ENCODE peak calls at places on chromosomes 6 and 20, in four cellular contexts. D, C, T and Y are unnamed samples.

GRCh38 chr6:126210398-126211075 is 129.4 kb upstream of the CENPW start:
- DNase-seq in D (no peak), C (no peak), T (no peak), Y (no peak)

GRCh38 chr6:164151762-164152161 is 737.2 kb downstream of the QKI start:
- DNase-seq in D (no peak), C (no peak), T (no peak), Y (no peak)

GRCh38 chr6:46838033-46838432 is 44.8 kb downstream of the MEP1A start:
- DNase-seq in D (no peak), C (no peak), T (no peak), Y (no peak)

GRCh38 chr6:166029506-166029905 is 138.1 kb downstream of the TBXT start:
- DNase-seq in D (no peak), C (no peak), T (peak; percentile 8), Y (no peak)

GRCh38 chr6:56096946-56097345 is 150.4 kb downstream of the COL21A1 start:
- DNase-seq in D (no peak), C (no peak), T (no peak), Y (no peak)

GRCh38 chr6:157056275-157056674 is 267.0 kb downstream of the TMEM242 start:
- DNase-seq in D (no peak), C (no peak), T (no peak), Y (no peak)

GRCh38 chr20:6851136-6851535 is 83.7 kb downstream of the BMP2 start:
- DNase-seq in D (no peak), C (no peak), T (no peak), Y (no peak)

GRCh38 chr20:42024653-42025052 is 406.5 kb upstream of the CHD6 start:
- DNase-seq in D (no peak), C (no peak), T (no peak), Y (no peak)

GRCh38 chr6:122696079-122696478 is 83.4 kb upstream of the FABP7 start:
- DNase-seq in D (no peak), C (no peak), T (no peak), Y (no peak)

GRCh38 chr20:54000262-54000661 is 70.1 kb downstream of the BCAS1 start:
- DNase-seq in D (no peak), C (no peak), T (no peak), Y (no peak)

GRCh38 chr6:90885611-90886056 is 298.8 kb upstream of the MAP3K7 start:
- DNase-seq in D (no peak), C (no peak), T (no peak), Y (no peak)

GRCh38 chr6:112429226-112429625 is 82.1 kb downstream of the RFPL4B start:
- DNase-seq in D (no peak), C (no peak), T (no peak), Y (no peak)

GRCh38 chr20:14288341-14289330 is 48.8 kb downstream of the FLRT3 start:
- DNase-seq in D (no peak), C (no peak), T (no peak), Y (no peak)

GRCh38 chr6:35258858-35259193 is 709 bp upstream of the ZNF76 start:
- DNase-seq in D (peak; percentile 67), C (no peak), T (no peak), Y (no peak)

GRCh38 chr6:142331075-142331551 is 29.3 kb downstream of the ADGRG6 start:
- DNase-seq in D (no peak), C (no peak), T (no peak), Y (no peak)

GRCh38 chr6:65113581-65113980 is 593.4 kb downstream of the EYS start:
- DNase-seq in D (no peak), C (no peak), T (no peak), Y (no peak)

GRCh38 chr6:43021270-43022047 is at the start of gene RRP36:
- DNase-seq in D (peak; percentile 88), C (peak; percentile 70), T (no peak), Y (peak; percentile 85)

GRCh38 chr6:124994648-124995047 is 32.4 kb downstream of the RNF217 start:
- DNase-seq in D (no peak), C (no peak), T (no peak), Y (no peak)

GRCh38 chr6:130943738-130944137 is 116.5 kb downstream of the SMLR1 start:
- DNase-seq in D (no peak), C (no peak), T (no peak), Y (no peak)

GRCh38 chr6:143200035-143200770 is 139.5 kb downstream of the AIG1 start:
- DNase-seq in D (no peak), C (peak; percentile 4), T (no peak), Y (no peak)

GRCh38 chr6:86715676-86716075 is 221.7 kb upstream of the HTR1E start:
- DNase-seq in D (no peak), C (no peak), T (no peak), Y (no peak)

GRCh38 chr6:72621243-72622093 is at the start of gene KCNQ5:
- DNase-seq in D (peak; percentile 47), C (no peak), T (no peak), Y (no peak)

GRCh38 chr20:42572320-42573016 is 617.2 kb downstream of the PTPRT start:
- DNase-seq in D (no peak), C (no peak), T (no peak), Y (no peak)

GRCh38 chr20:40189621-40190020 is 499.4 kb downstream of the MAFB start:
- DNase-seq in D (no peak), C (no peak), T (no peak), Y (no peak)

GRCh38 chr20:19777981-19778380 is 19.9 kb downstream of the RIN2 start:
- DNase-seq in D (no peak), C (no peak), T (no peak), Y (no peak)

GRCh38 chr20:24779166-24779565 is 169.9 kb upstream of the CST7 start:
- DNase-seq in D (no peak), C (no peak), T (no peak), Y (no peak)

GRCh38 chr6:125781307-125781868 is 9.4 kb upstream of the NCOA7 start:
- DNase-seq in D (no peak), C (no peak), T (no peak), Y (no peak)

GRCh38 chr20:41162396-41162795 is 25.1 kb downstream of the PLCG1 start:
- DNase-seq in D (no peak), C (no peak), T (no peak), Y (no peak)

GRCh38 chr6:34513628-34514027 is 42.5 kb downstream of the SPDEF start:
- DNase-seq in D (peak; percentile 55), C (no peak), T (no peak), Y (no peak)

GRCh38 chr6:80541186-80541585 is 434.7 kb downstream of the BCKDHB start:
- DNase-seq in D (no peak), C (no peak), T (no peak), Y (no peak)

GRCh38 chr6:1346556-1347186 is 34.8 kb downstream of the FOXQ1 start:
- DNase-seq in D (no peak), C (no peak), T (no peak), Y (no peak)

GRCh38 chr20:57308451-57309410 is 20.9 kb upstream of the SPO11 start:
- DNase-seq in D (no peak), C (no peak), T (no peak), Y (no peak)

DNA sequence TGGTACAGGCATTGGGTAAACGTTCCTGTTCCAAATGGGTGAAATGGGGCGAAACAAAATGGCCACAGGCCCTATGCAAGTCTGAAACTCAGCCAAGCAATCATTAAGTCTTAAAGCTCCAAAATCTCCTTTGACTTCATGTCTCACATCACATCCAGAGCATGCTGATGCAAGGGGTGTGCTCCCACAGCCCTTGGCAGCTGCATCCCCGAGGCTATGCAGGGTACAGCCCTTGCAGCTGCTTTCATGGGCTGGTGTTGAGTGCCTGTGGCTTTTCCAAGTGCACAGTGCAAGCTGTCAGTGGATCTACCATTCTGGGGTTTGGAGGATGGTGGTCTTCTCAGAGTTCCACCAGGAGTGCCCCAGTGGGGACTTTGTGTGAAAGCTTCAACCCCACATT is 270.0 kb upstream of the CDYL start:
- DNase-seq in D (no peak), C (no peak), T (no peak), Y (no peak)
- TF ChIP-seq SPI1 in D (no peak), C (no peak), T (no peak), Y (no peak)

DNA sequence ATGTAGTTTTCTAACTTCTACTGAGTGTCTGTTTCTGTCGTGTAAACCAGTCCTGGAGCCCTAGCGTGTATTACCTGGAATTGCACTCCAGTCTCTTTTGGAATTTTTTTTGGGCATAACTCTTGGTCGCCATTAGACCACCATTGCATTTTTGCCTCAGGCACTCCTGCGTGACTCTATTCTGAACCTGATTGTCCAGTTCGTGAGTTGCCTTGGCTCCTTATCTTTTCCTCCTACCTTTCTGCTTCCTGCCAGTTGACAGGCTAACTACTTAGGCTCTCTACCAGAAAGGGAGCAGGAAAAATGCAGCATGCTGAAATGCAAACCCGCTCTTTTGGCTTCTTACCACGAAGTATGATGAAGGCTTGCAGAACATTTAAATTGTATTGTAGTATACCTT is 490.9 kb upstream of the SOX4 start:
- DNase-seq in D (no peak), C (no peak), T (no peak), Y (no peak)
- TF ChIP-seq POLR2AphosphoS5 in D (no peak), C (no peak), T (no peak), Y (no peak)

GRCh38 chr20:22402550-22402949 is 181.8 kb downstream of the FOXA2 start:
- DNase-seq in D (no peak), C (no peak), T (no peak), Y (no peak)
- TF ChIP-seq SPI1 in D (no peak), C (no peak), T (no peak), Y (no peak)

DNA sequence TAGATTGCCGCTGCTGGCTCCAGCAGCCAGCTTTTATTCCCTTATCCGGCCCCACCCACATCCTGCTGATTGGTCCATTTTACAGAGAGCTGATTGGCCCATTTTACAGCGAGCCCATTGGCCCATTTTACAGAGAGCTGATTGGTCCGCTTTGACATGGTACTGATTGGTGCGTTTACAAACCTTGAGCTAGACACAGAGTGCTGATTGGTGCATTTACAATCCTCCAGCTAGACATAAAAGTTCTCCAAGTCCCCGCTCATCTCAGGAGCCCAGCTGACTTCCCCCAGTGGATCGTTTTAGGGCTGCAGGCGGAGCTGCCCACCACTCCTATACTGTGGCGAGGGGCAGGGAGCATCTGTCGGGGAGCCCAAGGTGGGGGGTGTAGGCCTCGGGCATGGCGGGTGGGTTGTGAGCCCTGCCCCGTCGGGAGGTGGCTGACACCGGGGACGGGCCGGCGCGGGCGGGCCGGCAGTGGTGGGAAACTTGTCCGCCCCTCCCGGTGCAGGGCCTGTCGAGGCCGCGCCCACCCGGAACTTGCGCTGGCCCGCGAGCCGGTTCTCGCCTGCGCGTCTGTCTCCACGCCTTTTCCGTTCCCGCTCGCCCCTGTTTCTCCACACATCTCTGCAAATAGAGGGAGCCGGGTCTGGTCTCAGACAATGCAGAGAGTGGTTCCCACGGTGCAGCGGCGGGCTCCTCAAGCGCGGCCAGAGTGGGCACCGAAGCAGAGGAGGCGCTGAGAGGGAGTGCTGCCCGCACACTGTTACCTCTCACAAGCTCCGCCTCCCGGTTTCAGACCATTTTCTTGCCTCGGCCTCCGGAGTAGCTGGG is 86.1 kb upstream of the STMND1 start:
- DNase-seq in D (no peak), C (no peak), T (no peak), Y (no peak)
- TF ChIP-seq POLR2AphosphoS5 in D (no peak), C (no peak), T (no peak), Y (no peak)

DNA sequence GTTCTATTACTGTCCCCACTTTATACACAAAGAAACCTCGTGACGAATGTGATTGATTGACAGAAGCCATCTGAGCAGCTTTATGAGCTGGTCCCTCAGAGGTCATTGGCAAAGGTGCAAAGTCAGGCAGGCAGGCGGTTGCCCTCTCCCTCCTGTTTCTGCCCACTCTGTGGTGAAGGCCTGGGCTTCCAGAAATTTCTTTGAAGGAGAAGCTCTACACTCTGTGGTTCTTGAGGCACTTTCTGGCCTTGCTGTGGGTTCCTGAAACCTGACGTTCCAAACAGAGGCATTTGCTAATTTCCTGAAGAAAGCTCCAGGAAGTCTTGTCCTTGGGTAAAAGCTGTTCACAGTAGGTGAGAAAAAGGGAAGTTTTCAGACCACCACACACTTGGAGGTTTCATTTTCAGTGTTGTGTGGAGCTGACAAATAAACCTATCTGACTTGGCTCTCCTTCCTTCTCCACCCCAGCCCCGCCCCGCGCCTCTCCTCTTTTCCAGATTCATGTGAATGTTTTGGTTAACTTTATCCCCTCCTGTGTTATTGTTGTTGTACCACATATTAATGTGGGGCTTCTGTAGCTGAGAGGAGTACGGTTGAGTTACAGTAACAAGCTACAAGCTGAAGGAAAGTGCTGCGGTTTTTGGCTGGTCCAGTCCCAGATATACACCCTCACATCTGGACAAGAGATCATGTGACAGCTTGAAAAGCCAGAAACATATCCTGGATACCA is 274.1 kb downstream of the CLIC5 start:
- DNase-seq in D (no peak), C (peak; percentile 3), T (peak; percentile 48), Y (no peak)
- TF ChIP-seq SPI1 in D (no peak), C (peak; percentile 25), T (no peak), Y (no peak)